ENCODE peak calls at places on chromosomes 5 and 9, in eight cellular contexts. One of them, this sample, is unnamed.

GRCh38 chr9:105344283-105344682 is 99.8 kb downstream of the SLC44A1 start:
- DNase-seq in HT1080: no peak
- DNase-seq in D341Med: no peak
- DNase-seq in RPMI8226: no peak
- DNase-seq in NCI-H1436 treated with DMSO at 0.1 percent for 48 hours: no peak
- DNase-seq in stimulated activated CD4-positive, alpha-beta T cell treated with anti-CD3 and anti-CD28 coated beads, TNF-alpha, amount 100 ng/mL, for 4 hours: no peak
- DNase-seq in left ventricle myocardium inferior: no peak
- DNase-seq in CD4-positive, alpha-beta T cell: no peak
- DNase-seq in this sample: no peak

GRCh38 chr5:77367733-77368132 is 124.4 kb downstream of the WDR41 start:
- DNase-seq in CD4-positive, alpha-beta T cell: no peak
- DNase-seq in HT1080: peak
- DNase-seq in stimulated activated CD4-positive, alpha-beta T cell treated with anti-CD3 and anti-CD28 coated beads, TNF-alpha, amount 100 ng/mL, for 4 hours: no peak
- DNase-seq in left ventricle myocardium inferior: no peak
- DNase-seq in D341Med: no peak
- DNase-seq in RPMI8226: no peak
- DNase-seq in NCI-H1436 treated with DMSO at 0.1 percent for 48 hours: no peak
- DNase-seq in this sample: no peak

GRCh38 chr9:122060481-122060880 is 32.6 kb downstream of the TTLL11 start:
- DNase-seq in HT1080: no peak
- DNase-seq in stimulated activated CD4-positive, alpha-beta T cell treated with anti-CD3 and anti-CD28 coated beads, TNF-alpha, amount 100 ng/mL, for 4 hours: no peak
- DNase-seq in CD4-positive, alpha-beta T cell: no peak
- DNase-seq in D341Med: no peak
- DNase-seq in RPMI8226: no peak
- DNase-seq in NCI-H1436 treated with DMSO at 0.1 percent for 48 hours: no peak
- DNase-seq in left ventricle myocardium inferior: no peak
- DNase-seq in this sample: no peak

GRCh38 chr5:168401880-168402279 is 84.4 kb upstream of the RARS1 start:
- DNase-seq in left ventricle myocardium inferior: no peak
- DNase-seq in HT1080: no peak
- DNase-seq in RPMI8226: no peak
- DNase-seq in D341Med: no peak
- DNase-seq in CD4-positive, alpha-beta T cell: no peak
- DNase-seq in stimulated activated CD4-positive, alpha-beta T cell treated with anti-CD3 and anti-CD28 coated beads, TNF-alpha, amount 100 ng/mL, for 4 hours: no peak
- DNase-seq in NCI-H1436 treated with DMSO at 0.1 percent for 48 hours: no peak
- DNase-seq in this sample: peak

GRCh38 chr5:126736141-126736540 is 40.8 kb upstream of the LMNB1 start:
- DNase-seq in NCI-H1436 treated with DMSO at 0.1 percent for 48 hours: no peak
- DNase-seq in HT1080: no peak
- DNase-seq in stimulated activated CD4-positive, alpha-beta T cell treated with anti-CD3 and anti-CD28 coated beads, TNF-alpha, amount 100 ng/mL, for 4 hours: no peak
- DNase-seq in left ventricle myocardium inferior: no peak
- DNase-seq in D341Med: no peak
- DNase-seq in CD4-positive, alpha-beta T cell: no peak
- DNase-seq in RPMI8226: no peak
- DNase-seq in this sample: no peak

GRCh38 chr5:172059661-172060100 is 53.2 kb upstream of the FBXW11 start:
- DNase-seq in CD4-positive, alpha-beta T cell: no peak
- DNase-seq in D341Med: peak
- DNase-seq in HT1080: peak
- DNase-seq in RPMI8226: no peak
- DNase-seq in NCI-H1436 treated with DMSO at 0.1 percent for 48 hours: no peak
- DNase-seq in stimulated activated CD4-positive, alpha-beta T cell treated with anti-CD3 and anti-CD28 coated beads, TNF-alpha, amount 100 ng/mL, for 4 hours: no peak
- DNase-seq in left ventricle myocardium inferior: no peak
- DNase-seq in this sample: peak

GRCh38 chr5:59517926-59518585 is 375.5 kb downstream of the PDE4D start:
- DNase-seq in HT1080: peak
- DNase-seq in CD4-positive, alpha-beta T cell: no peak
- DNase-seq in stimulated activated CD4-positive, alpha-beta T cell treated with anti-CD3 and anti-CD28 coated beads, TNF-alpha, amount 100 ng/mL, for 4 hours: no peak
- DNase-seq in RPMI8226: no peak
- DNase-seq in D341Med: no peak
- DNase-seq in left ventricle myocardium inferior: no peak
- DNase-seq in NCI-H1436 treated with DMSO at 0.1 percent for 48 hours: no peak
- DNase-seq in this sample: no peak

GRCh38 chr5:31656806-31657205 is 17.9 kb downstream of the PDZD2 start:
- DNase-seq in NCI-H1436 treated with DMSO at 0.1 percent for 48 hours: no peak
- DNase-seq in stimulated activated CD4-positive, alpha-beta T cell treated with anti-CD3 and anti-CD28 coated beads, TNF-alpha, amount 100 ng/mL, for 4 hours: no peak
- DNase-seq in CD4-positive, alpha-beta T cell: no peak
- DNase-seq in HT1080: no peak
- DNase-seq in left ventricle myocardium inferior: no peak
- DNase-seq in D341Med: no peak
- DNase-seq in RPMI8226: no peak
- DNase-seq in this sample: no peak

GRCh38 chr9:90658181-90658580 is 15.6 kb upstream of the DIRAS2 start:
- DNase-seq in HT1080: no peak
- DNase-seq in stimulated activated CD4-positive, alpha-beta T cell treated with anti-CD3 and anti-CD28 coated beads, TNF-alpha, amount 100 ng/mL, for 4 hours: no peak
- DNase-seq in CD4-positive, alpha-beta T cell: no peak
- DNase-seq in RPMI8226: no peak
- DNase-seq in left ventricle myocardium inferior: no peak
- DNase-seq in NCI-H1436 treated with DMSO at 0.1 percent for 48 hours: no peak
- DNase-seq in D341Med: no peak
- DNase-seq in this sample: no peak

GRCh38 chr9:108436470-108436869 is 419.3 kb downstream of the ACTL7B start:
- DNase-seq in D341Med: no peak
- DNase-seq in HT1080: no peak
- DNase-seq in left ventricle myocardium inferior: no peak
- DNase-seq in RPMI8226: no peak
- DNase-seq in NCI-H1436 treated with DMSO at 0.1 percent for 48 hours: no peak
- DNase-seq in CD4-positive, alpha-beta T cell: no peak
- DNase-seq in stimulated activated CD4-positive, alpha-beta T cell treated with anti-CD3 and anti-CD28 coated beads, TNF-alpha, amount 100 ng/mL, for 4 hours: no peak
- DNase-seq in this sample: no peak

GRCh38 chr5:51606921-51607320 is 223.7 kb downstream of the ISL1 start:
- DNase-seq in RPMI8226: no peak
- DNase-seq in left ventricle myocardium inferior: no peak
- DNase-seq in CD4-positive, alpha-beta T cell: no peak
- DNase-seq in HT1080: no peak
- DNase-seq in NCI-H1436 treated with DMSO at 0.1 percent for 48 hours: no peak
- DNase-seq in D341Med: no peak
- DNase-seq in stimulated activated CD4-positive, alpha-beta T cell treated with anti-CD3 and anti-CD28 coated beads, TNF-alpha, amount 100 ng/mL, for 4 hours: no peak
- DNase-seq in this sample: no peak

GRCh38 chr9:113302792-113303418 is at the start of gene RNF183:
- DNase-seq in left ventricle myocardium inferior: no peak
- DNase-seq in RPMI8226: no peak
- DNase-seq in NCI-H1436 treated with DMSO at 0.1 percent for 48 hours: no peak
- DNase-seq in CD4-positive, alpha-beta T cell: no peak
- DNase-seq in D341Med: no peak
- DNase-seq in HT1080: no peak
- DNase-seq in stimulated activated CD4-positive, alpha-beta T cell treated with anti-CD3 and anti-CD28 coated beads, TNF-alpha, amount 100 ng/mL, for 4 hours: no peak
- DNase-seq in this sample: peak

GRCh38 chr5:109694451-109694891 is 4.7 kb downstream of the MAN2A1 start:
- DNase-seq in NCI-H1436 treated with DMSO at 0.1 percent for 48 hours: no peak
- DNase-seq in CD4-positive, alpha-beta T cell: no peak
- DNase-seq in HT1080: peak
- DNase-seq in D341Med: no peak
- DNase-seq in RPMI8226: peak
- DNase-seq in stimulated activated CD4-positive, alpha-beta T cell treated with anti-CD3 and anti-CD28 coated beads, TNF-alpha, amount 100 ng/mL, for 4 hours: no peak
- DNase-seq in left ventricle myocardium inferior: no peak
- DNase-seq in this sample: no peak

GRCh38 chr5:160507181-160507811 is 85.6 kb downstream of the PTTG1 start:
- DNase-seq in CD4-positive, alpha-beta T cell: no peak
- DNase-seq in left ventricle myocardium inferior: no peak
- DNase-seq in RPMI8226: no peak
- DNase-seq in D341Med: no peak
- DNase-seq in stimulated activated CD4-positive, alpha-beta T cell treated with anti-CD3 and anti-CD28 coated beads, TNF-alpha, amount 100 ng/mL, for 4 hours: no peak
- DNase-seq in NCI-H1436 treated with DMSO at 0.1 percent for 48 hours: no peak
- DNase-seq in HT1080: peak
- DNase-seq in this sample: peak

GRCh38 chr5:142320851-142321560 is 3.8 kb downstream of the SPRY4 start:
- DNase-seq in left ventricle myocardium inferior: no peak
- DNase-seq in HT1080: no peak
- DNase-seq in D341Med: no peak
- DNase-seq in CD4-positive, alpha-beta T cell: no peak
- DNase-seq in stimulated activated CD4-positive, alpha-beta T cell treated with anti-CD3 and anti-CD28 coated beads, TNF-alpha, amount 100 ng/mL, for 4 hours: no peak
- DNase-seq in NCI-H1436 treated with DMSO at 0.1 percent for 48 hours: no peak
- DNase-seq in RPMI8226: peak
- DNase-seq in this sample: no peak

GRCh38 chr9:91949946-91950664 is at the start of gene ROR2:
- DNase-seq in RPMI8226: peak
- DNase-seq in stimulated activated CD4-positive, alpha-beta T cell treated with anti-CD3 and anti-CD28 coated beads, TNF-alpha, amount 100 ng/mL, for 4 hours: peak
- DNase-seq in left ventricle myocardium inferior: peak
- DNase-seq in D341Med: peak
- DNase-seq in NCI-H1436 treated with DMSO at 0.1 percent for 48 hours: no peak
- DNase-seq in HT1080: no peak
- DNase-seq in CD4-positive, alpha-beta T cell: peak
- DNase-seq in this sample: no peak

GRCh38 chr9:35859310-35859994 is 10.7 kb downstream of the OR13J1 start:
- DNase-seq in NCI-H1436 treated with DMSO at 0.1 percent for 48 hours: no peak
- DNase-seq in RPMI8226: peak
- DNase-seq in stimulated activated CD4-positive, alpha-beta T cell treated with anti-CD3 and anti-CD28 coated beads, TNF-alpha, amount 100 ng/mL, for 4 hours: no peak
- DNase-seq in left ventricle myocardium inferior: no peak
- DNase-seq in D341Med: no peak
- DNase-seq in HT1080: peak
- DNase-seq in CD4-positive, alpha-beta T cell: no peak
- DNase-seq in this sample: peak

GRCh38 chr9:34047864-34048729 is 590 bp downstream of the UBAP2 start:
- DNase-seq in CD4-positive, alpha-beta T cell: peak
- DNase-seq in NCI-H1436 treated with DMSO at 0.1 percent for 48 hours: no peak
- DNase-seq in HT1080: no peak
- DNase-seq in left ventricle myocardium inferior: peak
- DNase-seq in RPMI8226: peak
- DNase-seq in D341Med: peak
- DNase-seq in stimulated activated CD4-positive, alpha-beta T cell treated with anti-CD3 and anti-CD28 coated beads, TNF-alpha, amount 100 ng/mL, for 4 hours: peak
- DNase-seq in this sample: no peak

GRCh38 chr5:87400305-87400899 is 12.3 kb downstream of the CCNH start:
- DNase-seq in left ventricle myocardium inferior: no peak
- DNase-seq in NCI-H1436 treated with DMSO at 0.1 percent for 48 hours: no peak
- DNase-seq in HT1080: peak
- DNase-seq in stimulated activated CD4-positive, alpha-beta T cell treated with anti-CD3 and anti-CD28 coated beads, TNF-alpha, amount 100 ng/mL, for 4 hours: no peak
- DNase-seq in RPMI8226: peak
- DNase-seq in D341Med: peak
- DNase-seq in CD4-positive, alpha-beta T cell: no peak
- DNase-seq in this sample: peak

GRCh38 chr9:91945277-91946074 is 4.6 kb downstream of the ROR2 start:
- DNase-seq in HT1080: no peak
- DNase-seq in left ventricle myocardium inferior: no peak
- DNase-seq in D341Med: no peak
- DNase-seq in stimulated activated CD4-positive, alpha-beta T cell treated with anti-CD3 and anti-CD28 coated beads, TNF-alpha, amount 100 ng/mL, for 4 hours: no peak
- DNase-seq in NCI-H1436 treated with DMSO at 0.1 percent for 48 hours: no peak
- DNase-seq in CD4-positive, alpha-beta T cell: no peak
- DNase-seq in RPMI8226: no peak
- DNase-seq in this sample: no peak

GRCh38 chr5:108743344-108743743 is 4.4 kb upstream of the FER start:
- DNase-seq in stimulated activated CD4-positive, alpha-beta T cell treated with anti-CD3 and anti-CD28 coated beads, TNF-alpha, amount 100 ng/mL, for 4 hours: no peak
- DNase-seq in D341Med: no peak
- DNase-seq in CD4-positive, alpha-beta T cell: no peak
- DNase-seq in HT1080: no peak
- DNase-seq in left ventricle myocardium inferior: no peak
- DNase-seq in NCI-H1436 treated with DMSO at 0.1 percent for 48 hours: no peak
- DNase-seq in RPMI8226: no peak
- DNase-seq in this sample: no peak

This sample was measured in HT-29.